ENCODE peak calls at places on chromosome 5, in five cellular contexts. S is stimulated activated CD4-positive, alpha-beta T cell treated with anti-CD3 and anti-CD28 coated beads, Interleukin-2, amount 100 ng/mL, for 48 hours; U is germinal center; Q is GM12891; H is B cell. V is an unnamed sample.

GRCh38 chr5:173928871-173929574 is 40.9 kb downstream of the CPEB4 start:
- DNase-seq in S (no peak), U (no peak), Q (no peak), H (no peak), V (no peak)

GRCh38 chr5:120258123-120258522 is 206.0 kb upstream of the PRR16 start:
- DNase-seq in S (no peak), U (no peak), Q (no peak), H (no peak), V (no peak)

GRCh38 chr5:179220716-179221115 is 124.5 kb downstream of the ADAMTS2 start:
- DNase-seq in S (no peak), U (no peak), Q (no peak), H (no peak), V (no peak)

GRCh38 chr5:146877783-146878470 is 630 bp downstream of the PPP2R2B start:
- DNase-seq in S (peak), U (peak), Q (no peak), H (no peak), V (peak)

GRCh38 chr5:158928405-158928804 is 171.3 kb downstream of the EBF1 start:
- DNase-seq in S (no peak), U (no peak), Q (no peak), H (no peak), V (no peak)

GRCh38 chr5:1315709-1316587 is 21.1 kb upstream of the TERT start:
- DNase-seq in S (peak), U (peak), Q (peak), H (no peak), V (peak)

GRCh38 chr5:176739461-176740051 is 70.8 kb upstream of the UNC5A start:
- DNase-seq in S (no peak), U (no peak), Q (no peak), H (no peak), V (no peak)

GRCh38 chr5:7877851-7878250 is 8.9 kb downstream of the MTRR start:
- DNase-seq in S (no peak), U (no peak), Q (no peak), H (no peak), V (no peak)

GRCh38 chr5:68217476-68217984 is 2.0 kb downstream of the PIK3R1 start:
- DNase-seq in S (no peak), U (no peak), Q (no peak), H (no peak), V (peak)

GRCh38 chr5:6745706-6746217 is 32.5 kb downstream of the TENT4A start:
- DNase-seq in S (no peak), U (peak), Q (no peak), H (peak), V (no peak)

GRCh38 chr5:66647146-66647856 is 51.1 kb downstream of the MAST4 start:
- DNase-seq in S (no peak), U (no peak), Q (no peak), H (no peak), V (no peak)

GRCh38 chr5:73655521-73656160 is 29.6 kb downstream of the ARHGEF28 start:
- DNase-seq in S (no peak), U (no peak), Q (no peak), H (no peak), V (no peak)

GRCh38 chr5:150303660-150304411 is 1.1 kb upstream of the ARSI start:
- DNase-seq in S (no peak), U (no peak), Q (no peak), H (no peak), V (no peak)

GRCh38 chr5:139636207-139636792 is 11.8 kb upstream of the CXXC5 start:
- DNase-seq in S (no peak), U (peak), Q (peak), H (peak), V (peak)

GRCh38 chr5:140840978-140841962 is at the start of gene PCDHA8:
- DNase-seq in S (peak), U (peak), Q (no peak), H (no peak), V (no peak)

GRCh38 chr5:65825388-65826328 is 100.7 kb upstream of the ERBIN start:
- DNase-seq in S (no peak), U (peak), Q (no peak), H (peak), V (no peak)

GRCh38 chr5:4976918-4977317 is 163.2 kb upstream of the ADAMTS16 start:
- DNase-seq in S (no peak), U (no peak), Q (no peak), H (no peak), V (no peak)

GRCh38 chr5:55407059-55407684 is 99.4 kb downstream of the MTREX start:
- DNase-seq in S (no peak), U (no peak), Q (no peak), H (no peak), V (no peak)

GRCh38 chr5:66440202-66440680 is 156.0 kb upstream of the MAST4 start:
- DNase-seq in S (peak), U (no peak), Q (no peak), H (no peak), V (no peak)

GRCh38 chr5:56530031-56530430 is 285.3 kb upstream of the MAP3K1 start:
- DNase-seq in S (no peak), U (no peak), Q (no peak), H (no peak), V (no peak)

GRCh38 chr5:91109634-91110033 is 273.5 kb downstream of the ARRDC3 start:
- DNase-seq in S (no peak), U (no peak), Q (no peak), H (no peak), V (no peak)

GRCh38 chr5:122523776-122524175 is 211.7 kb downstream of the SNCAIP start:
- DNase-seq in S (no peak), U (no peak), Q (no peak), H (no peak), V (no peak)

GRCh38 chr5:97888439-97888838 is 705.4 kb upstream of the RIOK2 start:
- DNase-seq in S (no peak), U (no peak), Q (peak), H (no peak), V (no peak)

GRCh38 chr5:158560170-158560569 is 539.5 kb downstream of the EBF1 start:
- DNase-seq in S (no peak), U (peak), Q (peak), H (peak), V (no peak)

GRCh38 chr5:81579525-81579924 is 171.4 kb downstream of the SSBP2 start:
- DNase-seq in S (no peak), U (no peak), Q (no peak), H (no peak), V (no peak)

GRCh38 chr5:177249761-177250537 is 53.6 kb downstream of the RAB24 start:
- DNase-seq in S (no peak), U (no peak), Q (no peak), H (no peak), V (peak)

GRCh38 chr5:179289756-179290385 is 55.4 kb downstream of the ADAMTS2 start:
- DNase-seq in S (no peak), U (no peak), Q (no peak), H (no peak), V (no peak)

V was measured in thyroid gland.